ENCODE peak calls at places on chromosomes 2 and 18, in five cellular contexts. D is tibial nerve, K is K562, M is mammary epithelial cell, Y is thoracic aorta. A is an unnamed sample.

GRCh38 chr2:148721991-148722777 is 77.6 kb downstream of the EPC2 start:
- DNase-seq in D (no peak), K (no peak), M (no peak), Y (no peak), A (no peak)

GRCh38 chr18:21110667-21111350 is 804 bp downstream of the ROCK1 start:
- DNase-seq in D (no peak), K (peak; percentile 13), M (peak; percentile 45), Y (no peak), A (no peak)

GRCh38 chr2:174903243-174903513 is 102.0 kb downstream of the CHN1 start:
- DNase-seq in D (no peak), K (no peak), M (no peak), Y (no peak), A (peak; percentile 26)

GRCh38 chr2:239114616-239115265 is 266.9 kb downstream of the TWIST2 start:
- DNase-seq in D (no peak), K (no peak), M (no peak), Y (no peak), A (no peak)

GRCh38 chr18:48804856-48805610 is 145.7 kb downstream of the SMAD7 start:
- DNase-seq in D (no peak), K (no peak), M (no peak), Y (no peak), A (no peak)

GRCh38 chr2:147543056-147543455 is 301.8 kb upstream of the ACVR2A start:
- DNase-seq in D (no peak), K (no peak), M (peak; percentile 48), Y (no peak), A (no peak)

GRCh38 chr2:83665894-83666293 is 793.2 kb downstream of the SUCLG1 start:
- DNase-seq in D (no peak), K (no peak), M (no peak), Y (no peak), A (no peak)

GRCh38 chr18:69408522-69408921 is 7.8 kb downstream of the DOK6 start:
- DNase-seq in D (no peak), K (no peak), M (no peak), Y (no peak), A (no peak)

GRCh38 chr2:176491172-176491904 is 222.1 kb downstream of the MTX2 start:
- DNase-seq in D (peak; percentile 68), K (peak; percentile 76), M (peak; percentile 99), Y (no peak), A (peak; percentile 60)

GRCh38 chr18:10049721-10050120 is 135.9 kb downstream of the VAPA start:
- DNase-seq in D (no peak), K (no peak), M (no peak), Y (no peak), A (no peak)

GRCh38 chr18:31942301-31942998 is 478 bp downstream of the TRAPPC8 start:
- DNase-seq in D (no peak), K (peak; percentile 65), M (peak; percentile 67), Y (no peak), A (peak; percentile 10)

GRCh38 chr2:8229546-8229986 is 452.3 kb upstream of the ID2 start:
- DNase-seq in D (peak; percentile 61), K (peak; percentile 69), M (peak; percentile 50), Y (no peak), A (no peak)

GRCh38 chr2:168064011-168064998 is 183.1 kb downstream of the STK39 start:
- DNase-seq in D (no peak), K (no peak), M (peak; percentile 32), Y (no peak), A (no peak)

GRCh38 chr18:74914648-74915047 is 294.3 kb downstream of the PTGR3 start:
- DNase-seq in D (no peak), K (no peak), M (no peak), Y (no peak), A (no peak)

GRCh38 chr2:237666606-237667005 is 39.2 kb downstream of the LRRFIP1 start:
- DNase-seq in D (no peak), K (no peak), M (no peak), Y (no peak), A (no peak)

GRCh38 chr2:116819355-116819754 is 995.1 kb upstream of the DDX18 start:
- DNase-seq in D (no peak), K (no peak), M (no peak), Y (no peak), A (no peak)

GRCh38 chr2:150487537-150488429 is at the start of gene RND3:
- DNase-seq in D (peak; percentile 97), K (peak; percentile 58), M (peak; percentile 98), Y (peak; percentile 93), A (peak; percentile 90)

GRCh38 chr2:160270571-160271113 is 70.6 kb upstream of the ITGB6 start:
- DNase-seq in D (no peak), K (no peak), M (no peak), Y (no peak), A (peak; percentile 71)

GRCh38 chr2:11767779-11768178 is 21.3 kb downstream of the LPIN1 start:
- DNase-seq in D (no peak), K (peak; percentile 11), M (no peak), Y (no peak), A (no peak)

GRCh38 chr2:206480161-206480560 is 36.8 kb downstream of the ADAM23 start:
- DNase-seq in D (no peak), K (no peak), M (peak; percentile 76), Y (no peak), A (no peak)

GRCh38 chr2:119727493-119727892 is 32.2 kb upstream of the PTPN4 start:
- DNase-seq in D (no peak), K (no peak), M (no peak), Y (no peak), A (no peak)

GRCh38 chr2:235098736-235099494 is 147.1 kb downstream of the SH3BP4 start:
- DNase-seq in D (no peak), K (no peak), M (no peak), Y (no peak), A (no peak)

GRCh38 chr2:128379021-128380005 is 60.6 kb upstream of the HS6ST1 start:
- DNase-seq in D (peak; percentile 37), K (no peak), M (no peak), Y (no peak), A (no peak)

DNA sequence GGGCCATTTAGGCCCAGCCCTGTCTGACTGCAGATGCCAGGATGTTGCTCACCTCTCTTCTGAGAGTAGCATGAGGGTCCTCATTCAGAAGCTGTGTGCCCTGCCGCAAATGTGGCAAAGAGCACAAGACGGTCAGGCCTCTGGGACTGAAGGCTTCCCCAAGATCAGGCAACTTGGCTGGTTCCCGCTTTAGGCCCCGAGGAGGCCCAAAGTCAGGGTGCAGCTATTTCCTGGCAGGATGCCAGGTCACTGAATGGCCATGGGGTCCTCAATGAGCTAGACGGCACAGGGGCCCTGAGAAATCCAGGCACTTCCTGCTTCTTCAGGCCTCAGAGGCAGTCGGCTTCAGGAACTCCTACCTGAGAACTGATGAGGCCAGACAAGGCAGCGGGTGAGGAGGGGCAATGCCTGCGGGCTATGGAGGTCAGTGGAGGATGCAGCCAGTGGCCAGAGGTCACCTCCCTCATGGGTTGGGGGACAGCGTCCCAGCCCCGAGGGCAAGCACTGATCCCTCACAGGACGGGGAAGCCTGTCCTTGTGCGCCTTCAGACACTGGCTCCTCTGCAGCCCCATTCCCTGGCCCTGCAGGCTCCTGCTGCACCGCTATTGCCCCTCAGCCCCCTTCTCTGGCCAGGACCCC is 44.9 kb downstream of the LMAN2L start:
- DNase-seq in D (no peak), K (no peak), M (no peak), Y (no peak), A (no peak)
- H3K27ac ChIP-seq in D (no peak overlapping the region), K (no peak overlapping the region), M (no peak overlapping the region), Y (no peak overlapping the region), A (no peak overlapping the region)

GRCh38 chr2:72080286-72081145 is 67.1 kb downstream of the CYP26B1 start:
- DNase-seq in D (no peak), K (no peak), M (no peak), Y (no peak), A (no peak)

GRCh38 chr2:72077702-72078169 is 69.9 kb downstream of the CYP26B1 start:
- DNase-seq in D (no peak), K (no peak), M (no peak), Y (no peak), A (no peak)

GRCh38 chr2:72081450-72081849 is 66.2 kb downstream of the CYP26B1 start:
- DNase-seq in D (no peak), K (no peak), M (peak; percentile 29), Y (no peak), A (no peak)

GRCh38 chr2:72082021-72082739 is 65.5 kb downstream of the CYP26B1 start:
- DNase-seq in D (no peak), K (no peak), M (no peak), Y (no peak), A (no peak)

GRCh38 chr2:72078773-72079172 is 68.9 kb downstream of the CYP26B1 start:
- DNase-seq in D (no peak), K (no peak), M (no peak), Y (no peak), A (no peak)
- H3K27ac ChIP-seq in D (no peak overlapping the region), K (no peak overlapping the region), M (no peak overlapping the region), Y (no peak overlapping the region), A (no peak overlapping the region)

DNA sequence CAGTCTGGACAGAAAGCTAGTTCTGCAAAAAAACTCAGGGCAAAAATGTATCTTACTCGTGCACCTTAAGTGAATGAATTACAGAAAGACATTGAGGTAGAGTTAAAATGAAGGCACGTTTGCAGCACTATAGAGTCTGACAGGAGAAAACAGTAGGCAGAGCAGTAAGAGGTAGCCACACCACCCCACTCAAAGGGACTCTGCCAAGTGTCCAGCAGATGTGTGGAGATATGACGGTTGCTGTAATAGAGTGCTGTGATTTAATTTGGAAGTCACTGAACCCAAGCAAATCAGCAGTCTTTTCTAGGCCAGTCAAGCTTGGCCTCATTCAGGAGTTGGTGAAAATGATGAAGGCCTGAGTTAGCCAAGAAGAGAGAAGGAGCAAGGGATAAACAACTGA is 464.4 kb downstream of the PTPRM start:
- DNase-seq in D (no peak), K (no peak), M (no peak), Y (no peak), A (no peak)
- H3K27ac ChIP-seq in D (no peak overlapping the region), K (no peak overlapping the region), M (no peak overlapping the region), Y (no peak overlapping the region), A (no peak overlapping the region)

GRCh38 chr2:26731714-26732113 is 32.4 kb upstream of the SLC35F6 start:
- DNase-seq in D (no peak), K (no peak), M (no peak), Y (no peak), A (no peak)

GRCh38 chr2:26730549-26730948 is 33.5 kb upstream of the SLC35F6 start:
- DNase-seq in D (no peak), K (no peak), M (no peak), Y (no peak), A (no peak)

GRCh38 chr2:26730950-26731349 is 33.1 kb upstream of the SLC35F6 start:
- DNase-seq in D (no peak), K (no peak), M (no peak), Y (no peak), A (no peak)

GRCh38 chr2:26727641-26728561 is 35.4 kb downstream of the KCNK3 start:
- DNase-seq in D (no peak), K (no peak), M (no peak), Y (no peak), A (no peak)

GRCh38 chr2:26729311-26729710 is 34.8 kb upstream of the SLC35F6 start:
- DNase-seq in D (no peak), K (no peak), M (no peak), Y (no peak), A (no peak)
- H3K27ac ChIP-seq in D (no peak overlapping the region), K (no peak overlapping the region), M (no peak overlapping the region), Y (no peak overlapping the region), A (no peak overlapping the region)